ENCODE peak calls at places on chromosomes 4 and X, in five cellular contexts. A is psoas muscle, Y is adipocyte, K is NCI-H1092 treated with DMSO at 0.1 percent for 48 hours, R is A549. H is an unnamed sample.

GRCh38 chr4:151641983-151642382 is 118.8 kb downstream of the GATB start:
- DNase-seq in K (no peak), Y (no peak), R (no peak), A (no peak), H (no peak)

GRCh38 chr4:3196670-3197359 is 52.1 kb upstream of the MSANTD1 start:
- DNase-seq in A (no peak), K (no peak), Y (no peak), R (no peak), H (no peak)

GRCh38 chr4:47913858-47914218 is 545 bp downstream of the NFXL1 start:
- DNase-seq in K (peak), A (peak), R (peak), Y (no peak), H (peak)

GRCh38 chrX:120774611-120775010 is 101.1 kb downstream of the CT47B1 start:
- DNase-seq in K (no peak), A (no peak), Y (no peak), R (no peak), H (no peak)

GRCh38 chr4:7654550-7655266 is 220.0 kb upstream of the PSAPL1 start:
- DNase-seq in R (no peak), K (no peak), A (peak), Y (no peak), H (no peak)

GRCh38 chr4:140426610-140427103 is 791 bp downstream of the CLGN start:
- DNase-seq in R (no peak), K (peak), Y (no peak), A (peak), H (peak)

GRCh38 chrX:129600981-129601424 is 53.8 kb downstream of the APLN start:
- DNase-seq in Y (peak), R (peak), K (peak), A (no peak), H (peak)

GRCh38 chr4:6752486-6752829 is 30.1 kb upstream of the KIAA0232 start:
- DNase-seq in K (no peak), Y (no peak), A (no peak), R (no peak), H (no peak)

GRCh38 chr4:6848717-6849305 is 60.8 kb upstream of the TBC1D14 start:
- DNase-seq in Y (no peak), A (no peak), R (no peak), K (no peak), H (no peak)

GRCh38 chr4:6440506-6441201 is 31.8 kb downstream of the PPP2R2C start:
- DNase-seq in Y (no peak), R (no peak), K (no peak), A (no peak), H (no peak)

GRCh38 chrX:20454117-20454516 is 187.4 kb upstream of the RPS6KA3 start:
- DNase-seq in K (no peak), A (no peak), R (no peak), Y (no peak), H (no peak)

GRCh38 chrX:107628662-107629532 is 587 bp downstream of the PRPS1 start:
- DNase-seq in Y (peak), R (peak), K (peak), A (peak), H (peak)

GRCh38 chrX:116272328-116272727 is 101.8 kb downstream of the AGTR2 start:
- DNase-seq in R (peak), A (no peak), K (no peak), Y (peak), H (no peak)

GRCh38 chr4:175758595-175758994 is 53.5 kb downstream of the GPM6A start:
- DNase-seq in A (no peak), Y (no peak), R (no peak), K (no peak), H (peak)

GRCh38 chr4:111773858-111774257 is 371.4 kb upstream of the FAM241A start:
- DNase-seq in Y (peak), K (no peak), R (no peak), A (no peak), H (peak)

GRCh38 chr4:77082886-77083608 is 7.3 kb upstream of the CCNI start:
- DNase-seq in A (no peak), K (no peak), R (no peak), Y (no peak), H (no peak)

GRCh38 chr4:75662626-75663025 is 10.6 kb downstream of the G3BP2 start:
- DNase-seq in R (no peak), K (no peak), A (no peak), Y (no peak), H (no peak)

GRCh38 chr4:109441858-109442480 is 8.4 kb downstream of the SEC24B start:
- DNase-seq in A (no peak), Y (peak), K (no peak), R (no peak), H (no peak)

GRCh38 chr4:91621446-91621845 is 682.3 kb upstream of the GRID2 start:
- DNase-seq in Y (no peak), K (no peak), R (no peak), A (no peak), H (no peak)

GRCh38 chrX:101081257-101081656 is 2.6 kb downstream of the TMEM35A start:
- DNase-seq in R (no peak), A (no peak), K (no peak), Y (no peak), H (no peak)

GRCh38 chrX:81174286-81174685 is 27.4 kb downstream of the HMGN5 start:
- DNase-seq in K (peak), Y (peak), R (peak), A (no peak), H (no peak)

GRCh38 chrX:120672389-120672788 is 42.5 kb upstream of the C1GALT1C1 start:
- DNase-seq in K (no peak), Y (peak), R (peak), A (peak), H (no peak)

GRCh38 chr4:25779021-25779420 is 83.8 kb downstream of the SEL1L3 start:
- DNase-seq in Y (no peak), K (no peak), R (peak), A (no peak), H (no peak)

GRCh38 chr4:93066746-93067145 is 761.8 kb upstream of the ATOH1 start:
- DNase-seq in A (no peak), R (no peak), Y (no peak), K (no peak), H (peak)

GRCh38 chr4:37970702-37971101 is 10.5 kb downstream of the PTTG2 start:
- DNase-seq in R (peak), A (peak), K (no peak), Y (peak), H (peak)

GRCh38 chr4:15778191-15778741 is at the start of gene CD38:
- DNase-seq in R (peak), A (peak), K (no peak), Y (no peak), H (no peak)

GRCh38 chrX:40249582-40249981 is 151.8 kb upstream of the BCOR start:
- DNase-seq in A (no peak), Y (no peak), K (no peak), R (no peak), H (no peak)

GRCh38 chrX:66676413-66676812 is 37.5 kb upstream of the EDA2R start:
- DNase-seq in K (no peak), R (no peak), Y (peak), A (no peak), H (no peak)

GRCh38 chrX:41145920-41146608 is 60.8 kb downstream of the USP9X start:
- DNase-seq in A (no peak), Y (peak), R (peak), K (no peak), H (no peak)

GRCh38 chr4:47641755-47642154 is 156.7 kb downstream of the ATP10D start:
- DNase-seq in Y (no peak), R (no peak), A (no peak), K (no peak), H (no peak)

GRCh38 chrX:124300412-124300811 is 32.0 kb upstream of the TEX13D start:
- DNase-seq in R (no peak), K (no peak), Y (no peak), A (no peak), H (no peak)

GRCh38 chr4:38902695-38903094 is 35.1 kb downstream of the FAM114A1 start:
- DNase-seq in K (peak), Y (peak), A (no peak), R (peak), H (peak)

GRCh38 chr4:180333156-180333555 is 1910.0 kb upstream of the TENM3 start:
- DNase-seq in K (no peak), Y (no peak), A (no peak), R (no peak), H (no peak)

GRCh38 chrX:15165832-15166231 is 104.1 kb downstream of the ASB9 start:
- DNase-seq in A (no peak), K (no peak), Y (no peak), R (no peak), H (no peak)

GRCh38 chr4:1248262-1249147 is at the start of gene CTBP1:
- DNase-seq in K (peak), Y (peak), A (peak), R (peak), H (peak)

GRCh38 chrX:22246620-22247019 is 26.1 kb upstream of the CBLL2 start:
- DNase-seq in K (no peak), R (no peak), A (no peak), Y (peak), H (peak)

GRCh38 chrX:130264573-130264972 is 4.1 kb downstream of the ZNF280C start:
- DNase-seq in R (peak), Y (peak), K (no peak), A (no peak), H (no peak)

GRCh38 chr4:156322592-156322991 is 368.9 kb upstream of the CTSO start:
- DNase-seq in A (no peak), K (no peak), R (no peak), Y (peak), H (no peak)

GRCh38 chr4:11232004-11232403 is 196.7 kb downstream of the HS3ST1 start:
- DNase-seq in K (peak), R (no peak), Y (no peak), A (no peak), H (peak)

H was measured in NCI-H69.